ENCODE peak calls at places on chromosomes 1 and 21, in ten cellular contexts. N is globus pallidus; V is stomach; T is esophagus squamous epithelium; G is activated B cell treated with CpG ODN at 0.5 μM for 24 hours; S is NCI-H460; K is amniotic stem cell; M is right lobe of liver; L is AG08396; P is T-helper 2 cell treated with Interferon-gamma antibody and Interleukin-4, amounts not matched to agents 5 μg/mL and 100 μg/mL, for 36 hours. Q is an unnamed sample.

GRCh38 chr1:168637350-168637991 is 61.1 kb downstream of the XCL1 start:
- DNase-seq in N (peak), V (no peak), T (no peak), G (no peak), S (peak), K (no peak), M (no peak), L (no peak), P (no peak), Q (peak)

GRCh38 chr1:32701951-32702598 is 495 bp downstream of the SYNC start:
- DNase-seq in N (peak), V (no peak), T (no peak), G (no peak), S (no peak), K (no peak), M (peak), L (peak), P (no peak), Q (no peak)

GRCh38 chr1:39354572-39354971 is 136.9 kb upstream of the BMP8A start:
- DNase-seq in N (no peak), V (no peak), T (no peak), G (no peak), S (no peak), K (no peak), M (no peak), L (no peak), P (no peak), Q (no peak)

GRCh38 chr1:192489748-192490147 is 85.8 kb upstream of the RGS1 start:
- DNase-seq in N (no peak), V (peak), T (no peak), G (no peak), S (no peak), K (peak), M (no peak), L (peak), P (no peak), Q (no peak)

GRCh38 chr1:17040135-17040534 is 13.7 kb downstream of the SDHB start:
- DNase-seq in N (no peak), V (no peak), T (no peak), G (no peak), S (no peak), K (no peak), M (no peak), L (no peak), P (no peak), Q (no peak)

GRCh38 chr1:221532071-221532755 is 209.7 kb downstream of the DUSP10 start:
- DNase-seq in N (no peak), V (no peak), T (no peak), G (no peak), S (no peak), K (no peak), M (no peak), L (no peak), P (no peak), Q (no peak)

GRCh38 chr21:17732306-17732705 is 86.8 kb downstream of the C21orf91 start:
- DNase-seq in N (no peak), V (no peak), T (no peak), G (no peak), S (no peak), K (no peak), M (no peak), L (no peak), P (no peak), Q (no peak)

GRCh38 chr1:236642763-236643162 is 38.4 kb upstream of the HEATR1 start:
- DNase-seq in N (no peak), V (no peak), T (no peak), G (no peak), S (no peak), K (no peak), M (no peak), L (no peak), P (no peak), Q (no peak)

GRCh38 chr1:3174487-3175247 is 105.7 kb downstream of the PRDM16 start:
- DNase-seq in N (peak), V (peak), T (no peak), G (no peak), S (peak), K (no peak), M (no peak), L (peak), P (no peak), Q (no peak)

GRCh38 chr1:19477284-19478240 is 7.8 kb downstream of the CAPZB start:
- DNase-seq in N (no peak), V (no peak), T (no peak), G (no peak), S (no peak), K (no peak), M (no peak), L (no peak), P (peak), Q (no peak)

GRCh38 chr1:60936052-60936619 is 146.2 kb upstream of the NFIA start:
- DNase-seq in N (no peak), V (no peak), T (no peak), G (no peak), S (no peak), K (no peak), M (no peak), L (no peak), P (no peak), Q (no peak)

GRCh38 chr21:34640858-34641257 is 25.9 kb upstream of the RCAN1 start:
- DNase-seq in N (no peak), V (no peak), T (no peak), G (no peak), S (no peak), K (peak), M (no peak), L (peak), P (peak), Q (no peak)

GRCh38 chr21:19878133-19878532 is 1120.1 kb upstream of the NCAM2 start:
- DNase-seq in N (no peak), V (no peak), T (no peak), G (no peak), S (no peak), K (no peak), M (no peak), L (no peak), P (no peak), Q (no peak)

GRCh38 chr1:66752000-66752592 is at the start of gene DYNLT5:
- DNase-seq in N (peak), V (peak), T (no peak), G (no peak), S (no peak), K (no peak), M (peak), L (peak), P (no peak), Q (no peak)

GRCh38 chr1:99766378-99766800 is at the start of gene FRRS1:
- DNase-seq in N (peak), V (peak), T (no peak), G (peak), S (peak), K (peak), M (peak), L (peak), P (peak), Q (peak)

GRCh38 chr1:11944358-11944981 is 10.0 kb downstream of the PLOD1 start:
- DNase-seq in N (no peak), V (no peak), T (no peak), G (no peak), S (no peak), K (no peak), M (no peak), L (no peak), P (no peak), Q (no peak)

GRCh38 chr1:46749921-46750404 is 31.0 kb upstream of the EFCAB14 start:
- DNase-seq in N (no peak), V (no peak), T (no peak), G (no peak), S (no peak), K (no peak), M (no peak), L (no peak), P (no peak), Q (no peak)